ENCODE peak calls at places on chromosomes 12 and 14, in eight cellular contexts. M is left ventricle myocardium inferior, L is heart right ventricle, A is Peyer's patch, I is heart left ventricle, O is endodermal cell, D is HCT116, V is GM12878. X is an unnamed sample. For H3K4me1, the result is how much of the 10 kb centered on the place peaks cover.

GRCh38 chr12:52496590-52497071 is 3.6 kb upstream of the KRT6A start:
- DNase-seq in I (no peak), M (no peak), V (no peak), A (no peak), O (peak), D (peak), L (no peak), X (no peak)

GRCh38 chr14:29927596-29928341 is at the start of gene PRKD1:
- DNase-seq in I (peak), D (no peak), M (peak), L (peak), A (peak), O (peak), V (no peak), X (peak)

GRCh38 chr12:125247477-125247876 is 182.2 kb downstream of the AACS start:
- DNase-seq in I (no peak), O (peak), M (no peak), D (no peak), L (no peak), V (no peak), A (no peak), X (no peak)

GRCh38 chr14:104224516-104225281 is 86.3 kb downstream of the KIF26A start:
- DNase-seq in M (no peak), A (no peak), I (no peak), O (peak), D (no peak), L (peak), V (no peak), X (peak)

GRCh38 chr12:104055686-104056388 is 5.8 kb upstream of the GLT8D2 start:
- DNase-seq in I (peak), M (peak), D (no peak), L (peak), A (peak), O (no peak), V (no peak), X (peak)

GRCh38 chr12:106369624-106370346 is 12.2 kb downstream of the POLR3B start:
- DNase-seq in V (no peak), M (no peak), I (no peak), D (no peak), L (no peak), O (no peak), A (no peak), X (no peak)

GRCh38 chr12:39619316-39619659 is 315 bp downstream of the ABCD2 start:
- DNase-seq in D (no peak), I (no peak), M (no peak), A (no peak), O (no peak), V (no peak), L (no peak), X (no peak)

GRCh38 chr12:75446857-75447256 is 33.7 kb upstream of the GLIPR1 start:
- DNase-seq in M (no peak), I (no peak), D (no peak), O (no peak), V (no peak), L (no peak), A (no peak), X (no peak)

GRCh38 chr12:93302331-93303229 is 75.1 kb upstream of the NUDT4 start:
- DNase-seq in M (no peak), I (peak), O (no peak), V (no peak), A (no peak), D (no peak), L (no peak), X (no peak)

GRCh38 chr12:80044694-80045046 is 54.7 kb upstream of the OTOGL start:
- DNase-seq in O (no peak), V (no peak), D (peak), L (no peak), I (no peak), M (no peak), A (no peak), X (no peak)

GRCh38 chr12:66120477-66120876 is 10.1 kb downstream of the LLPH start:
- DNase-seq in O (no peak), A (no peak), L (no peak), D (no peak), I (no peak), V (no peak), M (no peak), X (no peak)

GRCh38 chr12:49339464-49339861 is 2.5 kb upstream of the C1QL4 start:
- DNase-seq in M (no peak), O (peak), V (no peak), A (peak), L (no peak), D (no peak), I (no peak), X (no peak)

GRCh38 chr12:254912-255311 is 7.7 kb downstream of the SLC6A13 start:
- DNase-seq in D (no peak), O (no peak), M (no peak), I (no peak), L (no peak), V (no peak), A (no peak), X (no peak)

GRCh38 chr14:75044322-75044721 is 6.9 kb downstream of the MLH3 start:
- DNase-seq in L (no peak), M (no peak), O (no peak), V (no peak), A (no peak), D (no peak), I (no peak), X (no peak)

GRCh38 chr12:32477714-32478113 is 78.4 kb downstream of the FGD4 start:
- DNase-seq in I (no peak), L (no peak), M (no peak), O (no peak), A (no peak), V (no peak), D (no peak), X (no peak)

GRCh38 chr14:54981698-54982097 is 45.2 kb downstream of the WDHD1 start:
- DNase-seq in O (no peak), I (no peak), A (no peak), M (no peak), L (no peak), D (no peak), V (no peak), X (no peak)

GRCh38 chr12:53004582-53004981 is 1.7 kb upstream of the EIF4B start:
- DNase-seq in I (no peak), V (no peak), A (no peak), D (no peak), M (no peak), O (peak), L (no peak), X (no peak)

GRCh38 chr12:10457760-10458159 is 4.6 kb upstream of the KLRC1 start:
- DNase-seq in D (no peak), L (no peak), V (no peak), M (no peak), O (peak), I (no peak), A (no peak), X (no peak)

GRCh38 chr14:64438181-64438839 is 27.0 kb upstream of the AKAP5 start:
- DNase-seq in L (no peak), M (no peak), V (no peak), D (peak), O (no peak), I (no peak), A (no peak), X (no peak)

GRCh38 chr12:100024974-100025555 is 40.3 kb upstream of the ANKS1B start:
- DNase-seq in A (no peak), M (no peak), I (no peak), L (no peak), O (no peak), V (no peak), D (no peak), X (no peak)

GRCh38 chr14:35480119-35480769 is 53.7 kb upstream of the INSM2 start:
- DNase-seq in O (no peak), M (no peak), L (no peak), I (no peak), V (peak), A (no peak), D (no peak), X (no peak)

GRCh38 chr14:35470775-35471174 is 63.2 kb upstream of the INSM2 start:
- DNase-seq in A (no peak), L (no peak), V (no peak), O (peak), D (no peak), M (no peak), I (no peak), X (no peak)

GRCh38 chr14:35474323-35474722 is 59.6 kb upstream of the INSM2 start:
- DNase-seq in O (no peak), L (no peak), A (no peak), V (no peak), M (no peak), I (no peak), D (no peak), X (no peak)
- H3K4me1 ChIP-seq in O (under half), L (under half), A (under half), V (under half), M (under half), I (under half), D (under half), X (under half)

GRCh38 chr12:18246057-18246456 is 15.3 kb upstream of the PIK3C2G start:
- DNase-seq in L (no peak), I (no peak), D (no peak), V (no peak), O (no peak), M (no peak), A (no peak), X (no peak)
- TF ChIP-seq CTCF in L (no peak), I (no peak), D (peak), V (no peak), O (peak), M (peak), A (no peak), X (no peak)

GRCh38 chr12:13371797-13372196 is 175.3 kb downstream of the EMP1 start:
- DNase-seq in L (no peak), M (no peak), V (no peak), A (no peak), O (no peak), I (no peak), D (no peak), X (no peak)
- H3K4me1 ChIP-seq in L (under half), M (under half), V (under half), A (under half), O (under half), I (under half), D (under half), X (under half)

GRCh38 chr14:85528080-85528881 is 1.7 kb upstream of the FLRT2 start:
- DNase-seq in M (no peak), D (no peak), O (peak), I (peak), A (no peak), L (no peak), V (no peak), X (no peak)
- TF ChIP-seq CTCF in M (peak), D (no peak), O (peak), I (peak), A (peak), L (peak), V (no peak), X (peak)

DNA sequence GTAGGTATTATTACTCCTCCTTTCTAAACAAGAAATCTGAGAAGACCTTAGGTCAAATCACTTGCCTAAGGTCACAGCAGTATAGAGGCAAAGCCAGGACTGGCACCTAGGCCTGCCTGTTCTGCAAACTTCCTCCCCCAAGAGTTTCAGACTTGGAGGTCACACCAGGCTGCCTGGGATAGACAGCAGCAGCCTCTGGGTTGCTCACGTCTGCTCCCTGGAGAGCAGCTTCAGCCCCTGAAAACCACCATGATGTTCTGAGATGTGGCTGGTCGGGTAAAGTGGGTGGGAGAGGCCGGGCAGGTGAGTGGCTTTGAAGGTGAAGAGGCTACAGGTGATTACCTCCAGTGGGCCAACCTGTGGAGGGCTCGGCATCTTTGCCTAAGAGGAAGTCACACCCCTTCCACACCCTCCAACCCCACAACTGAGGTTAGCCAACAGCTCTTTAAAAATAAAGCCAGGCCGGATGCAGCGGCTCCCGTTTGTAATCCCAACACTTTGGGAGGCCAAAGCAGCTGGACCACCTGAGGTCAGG is 37.0 kb upstream of the PNMA1 start:
- DNase-seq in A (peak), O (no peak), V (no peak), M (no peak), I (no peak), D (no peak), L (no peak), X (no peak)
- H3K4me1 ChIP-seq in A (half or more), O (under half), V (half or more), M (half or more), I (half or more), D (half or more), L (half or more), X (half or more)

GRCh38 chr14:95979339-95980042 is 59.7 kb upstream of the C14orf132 start:
- DNase-seq in D (no peak), V (no peak), A (no peak), M (no peak), O (peak), L (no peak), I (no peak), X (no peak)
- TF ChIP-seq CTCF in D (no peak), V (no peak), A (no peak), M (no peak), O (peak), L (no peak), I (no peak), X (no peak)

GRCh38 chr14:60650382-60650961 is 1.2 kb upstream of the SIX1 start:
- DNase-seq in V (no peak), M (no peak), L (no peak), A (no peak), I (no peak), D (no peak), O (peak), X (no peak)

GRCh38 chr14:60652674-60653387 is 3.6 kb upstream of the SIX1 start:
- DNase-seq in V (no peak), A (no peak), D (no peak), L (no peak), M (no peak), O (no peak), I (no peak), X (no peak)

GRCh38 chr14:60649815-60650381 is 621 bp upstream of the SIX1 start:
- DNase-seq in O (peak), I (no peak), D (no peak), L (no peak), V (no peak), A (no peak), M (no peak), X (no peak)

GRCh38 chr14:60651936-60652673 is 2.8 kb upstream of the SIX1 start:
- DNase-seq in M (no peak), O (peak), D (no peak), A (no peak), L (no peak), V (no peak), I (no peak), X (no peak)

DNA sequence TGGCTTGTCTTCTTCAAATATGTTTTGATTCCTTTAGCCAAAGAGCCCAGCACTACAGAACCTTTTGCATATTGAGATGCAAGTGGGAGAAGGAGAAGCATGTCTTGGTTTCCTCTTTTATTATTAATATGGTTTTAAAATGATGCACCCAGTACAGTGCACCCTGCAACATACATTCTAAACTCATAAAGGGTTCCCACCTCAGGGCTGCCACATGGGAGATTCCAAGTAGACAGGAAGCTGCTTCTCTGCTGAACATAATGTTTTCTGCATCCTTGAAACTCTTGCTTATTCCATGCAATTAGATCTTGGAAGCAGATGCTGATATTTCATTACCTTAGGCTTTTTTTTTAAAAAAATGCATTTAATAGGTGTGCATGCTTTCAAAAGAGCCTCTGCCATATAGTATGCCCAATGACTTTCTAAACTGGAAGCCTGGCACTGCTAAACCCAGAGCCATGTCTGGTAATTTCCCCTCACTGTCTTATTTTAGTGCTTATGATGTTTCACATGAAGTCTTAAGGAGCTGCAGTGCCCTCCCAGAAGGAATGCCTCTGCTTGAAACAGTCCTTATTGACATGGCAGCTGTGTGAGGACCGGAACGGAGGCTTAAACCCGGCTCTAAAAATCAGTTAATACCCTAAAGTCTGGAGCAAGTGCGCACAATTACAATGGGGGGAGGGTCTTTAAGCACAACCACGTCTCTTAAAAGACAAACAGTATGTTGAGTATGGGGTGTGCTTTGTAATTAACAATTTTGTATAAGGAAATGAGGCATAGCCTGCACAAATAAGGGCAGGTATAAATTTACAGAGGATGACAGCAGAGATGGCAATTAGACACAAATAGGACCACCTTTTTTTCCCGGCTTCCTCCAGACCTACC is 2.0 kb upstream of the SIX1 start:
- DNase-seq in I (no peak), A (no peak), V (no peak), M (no peak), O (no peak), D (no peak), L (no peak), X (no peak)
- H3K4me1 ChIP-seq in I (half or more), A (under half), V (under half), M (half or more), O (under half), D (under half), L (under half), X (half or more)